ENCODE peak calls at places on chromosomes 13 and 19, in five cellular contexts. B is mucosa of descending colon, L is NCI-H1930, U is psoas muscle, I is tibial artery. C is an unnamed sample.
A peak's percentile ranks its signal among the peaks of the same experiment; 100 is the strongest.

GRCh38 chr13:94925263-94925662 is 212.9 kb upstream of the SOX21 start:
- DNase-seq in L (no peak), U (no peak), I (no peak), B (no peak), C (no peak)

GRCh38 chr19:4581381-4582111 is 22.1 kb upstream of the SEMA6B start:
- DNase-seq in B (no peak), I (no peak), L (peak; percentile 25), U (no peak), C (no peak)

GRCh38 chr13:31950121-31950810 is 81.3 kb upstream of the FRY start:
- DNase-seq in B (no peak), L (no peak), U (no peak), I (no peak), C (no peak)

GRCh38 chr19:12156254-12157058 is at the start of gene ZNF625:
- DNase-seq in L (peak; percentile 73), I (peak; percentile 94), B (peak; percentile 85), U (peak; percentile 84), C (peak; percentile 92)

GRCh38 chr19:39845621-39846175 is 481 bp downstream of the FBL start:
- DNase-seq in L (no peak), U (no peak), B (peak; percentile 44), I (no peak), C (peak; percentile 49)

GRCh38 chr13:59345316-59345715 is 818.4 kb downstream of the DIAPH3 start:
- DNase-seq in I (no peak), B (no peak), U (no peak), L (no peak), C (peak; percentile 85)

GRCh38 chr13:74573654-74574053 is 439.4 kb upstream of the KLF12 start:
- DNase-seq in U (no peak), L (no peak), I (no peak), B (no peak), C (no peak)

GRCh38 chr19:4976412-4977298 is 7.7 kb downstream of the KDM4B start:
- DNase-seq in L (no peak), B (no peak), I (peak; percentile 91), U (peak; percentile 83), C (peak; percentile 90)

GRCh38 chr13:74406439-74406838 is 272.2 kb upstream of the KLF12 start:
- DNase-seq in B (no peak), U (no peak), L (no peak), I (no peak), C (no peak)

GRCh38 chr19:2726904-2727639 is 5.9 kb upstream of the DIRAS1 start:
- DNase-seq in B (no peak), I (no peak), U (no peak), L (no peak), C (no peak)

GRCh38 chr13:102055116-102055515 is 346.7 kb downstream of the FGF14 start:
- DNase-seq in U (no peak), L (no peak), B (no peak), I (no peak), C (no peak)

GRCh38 chr19:2587001-2587719 is 111.2 kb downstream of the GADD45B start:
- DNase-seq in B (peak; percentile 23), U (no peak), L (no peak), I (peak; percentile 68), C (peak; percentile 59)

GRCh38 chr13:50386527-50387123 is 371.4 kb downstream of the KCNRG start:
- DNase-seq in U (no peak), B (no peak), I (no peak), L (no peak), C (no peak)

GRCh38 chr19:32811151-32811550 is 58.4 kb downstream of the SLC7A9 start:
- DNase-seq in L (no peak), B (no peak), I (no peak), U (no peak), C (no peak)

GRCh38 chr19:21850636-21851255 is 14.8 kb upstream of the ZNF43 start:
- DNase-seq in L (no peak), U (no peak), I (no peak), B (no peak), C (no peak)

GRCh38 chr19:55156202-55157063 is 1.1 kb downstream of the TNNI3 start:
- DNase-seq in I (no peak), U (peak; percentile 57), B (peak; percentile 83), L (peak; percentile 71), C (peak; percentile 84)

GRCh38 chr13:112968910-112969691 is at the start of gene MCF2L:
- DNase-seq in I (peak; percentile 53), U (no peak), L (peak; percentile 49), B (peak; percentile 77), C (peak; percentile 56)

GRCh38 chr13:23518231-23518630 is 52.0 kb upstream of the TNFRSF19 start:
- DNase-seq in U (no peak), B (no peak), L (no peak), I (no peak), C (no peak)

GRCh38 chr13:112716841-112717520 is 27.1 kb downstream of the ATP11A start:
- DNase-seq in U (no peak), L (no peak), B (no peak), I (peak; percentile 39), C (no peak)

GRCh38 chr19:42325896-42326771 is 699 bp downstream of the MEGF8 start:
- DNase-seq in I (no peak), U (peak; percentile 41), B (peak; percentile 62), L (no peak), C (no peak)

GRCh38 chr13:27789495-27790303 is 2.6 kb upstream of the GSX1 start:
- DNase-seq in B (no peak), I (no peak), U (no peak), L (no peak), C (no peak)

GRCh38 chr19:36489920-36490415 is 607 bp upstream of the ZNF566 start:
- DNase-seq in B (peak; percentile 84), I (peak; percentile 83), L (peak; percentile 91), U (no peak), C (no peak)

GRCh38 chr13:102466836-102467235 is 65.0 kb upstream of the FGF14 start:
- DNase-seq in L (no peak), I (no peak), B (no peak), U (no peak), C (no peak)

GRCh38 chr19:3382460-3383100 is 16.2 kb downstream of the NFIC start:
- DNase-seq in L (no peak), B (no peak), I (no peak), U (no peak), C (no peak)